ENCODE peak calls at places on chromosomes 16 and 17, in five cellular contexts. K is heart right ventricle; I is neural progenitor cell; Y is CD8-positive, alpha-beta T cell; H is ascending aorta. Z is an unnamed sample.

GRCh38 chr16:57862698-57863433 is 60.6 kb upstream of the KIFC3 start:
- DNase-seq in K (no peak), H (no peak), Y (no peak), I (peak; percentile 17), Z (no peak)

GRCh38 chr17:27423651-27424050 is 32.6 kb upstream of the KSR1 start:
- DNase-seq in Y (no peak), K (no peak), I (no peak), H (no peak), Z (no peak)

GRCh38 chr16:89505204-89506112 is 2.7 kb upstream of the SPG7 start:
- DNase-seq in K (peak; percentile 82), I (no peak), Y (peak; percentile 93), H (peak; percentile 71), Z (peak; percentile 92)

GRCh38 chr16:12260647-12261262 is 284.2 kb downstream of the SNX29 start:
- DNase-seq in Y (no peak), I (peak; percentile 71), H (no peak), K (no peak), Z (no peak)

GRCh38 chr16:56311208-56312027 is 113.9 kb downstream of the AMFR start:
- DNase-seq in Y (no peak), K (no peak), H (no peak), I (no peak), Z (no peak)

GRCh38 chr17:38762231-38762630 is 9.7 kb downstream of the PSMB3 start:
- DNase-seq in Y (no peak), K (no peak), I (no peak), H (no peak), Z (no peak)

GRCh38 chr16:1105888-1106620 is 10.0 kb upstream of the C1QTNF8 start:
- DNase-seq in Y (peak; percentile 35), H (no peak), K (peak; percentile 71), I (peak; percentile 91), Z (peak; percentile 73)

GRCh38 chr17:40552806-40553693 is 12.2 kb downstream of the CCR7 start:
- DNase-seq in K (no peak), Y (no peak), I (no peak), H (no peak), Z (no peak)

GRCh38 chr17:79517812-79518211 is 93.0 kb downstream of the RBFOX3 start:
- DNase-seq in H (no peak), I (no peak), K (no peak), Y (no peak), Z (no peak)

GRCh38 chr17:29344201-29344856 is 45.8 kb upstream of the TAOK1 start:
- DNase-seq in K (no peak), Y (no peak), H (no peak), I (no peak), Z (no peak)

DNA sequence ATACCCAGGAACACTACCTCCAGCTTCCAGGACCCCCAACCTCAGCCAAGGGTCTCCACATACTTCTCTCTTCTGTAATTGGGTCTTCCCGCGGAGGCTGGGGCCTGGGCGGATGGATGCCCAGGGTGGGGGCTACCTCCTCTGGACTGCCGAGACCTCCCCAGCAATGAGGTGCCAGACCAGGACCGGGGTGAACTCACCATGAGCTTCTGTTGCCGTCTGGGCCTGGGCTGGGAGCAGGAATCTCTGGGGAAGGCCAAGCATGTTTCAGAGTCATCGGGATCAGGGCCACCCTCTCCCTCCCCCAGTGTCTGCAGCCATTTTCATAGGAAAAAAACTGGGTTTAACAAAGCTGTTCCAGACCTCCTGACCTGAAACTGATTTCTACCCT is 10.3 kb upstream of the BAHCC1 start:
- DNase-seq in I (no peak), Y (no peak), H (no peak), K (no peak), Z (no peak)
- TF ChIP-seq CTCF in I (no peak), Y (no peak), H (no peak), K (no peak), Z (no peak)

GRCh38 chr17:30823425-30823824 is 1.1 kb downstream of the CRLF3 start:
- DNase-seq in H (no peak), I (no peak), Y (no peak), K (no peak), Z (no peak)
- H3K27ac ChIP-seq in H (no peak overlapping the region), I (peak overlapping the region; percentile 89), Y (peak overlapping the region; percentile 87), K (no peak overlapping the region), Z (no peak overlapping the region)

DNA sequence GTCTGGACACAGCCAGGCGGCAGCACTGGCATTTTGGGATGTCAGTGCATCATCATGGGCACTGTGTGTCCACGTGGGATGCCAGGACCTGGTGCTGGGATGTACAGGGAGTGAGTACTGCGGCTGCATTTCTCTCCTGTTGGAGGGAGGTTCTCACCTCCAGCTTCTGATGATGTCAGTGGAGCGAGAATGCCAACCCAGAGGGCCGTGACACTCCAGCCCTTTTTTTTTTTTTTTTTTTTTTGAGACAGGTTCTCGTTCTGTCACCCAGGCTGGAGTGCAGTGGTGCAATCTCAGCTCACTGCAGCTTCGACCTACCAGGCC is 26.1 kb upstream of the FOXK2 start:
- DNase-seq in I (no peak), K (no peak), H (no peak), Y (no peak), Z (no peak)
- H3K4me1 ChIP-seq in I (no peaks in the 10 kb centered on the region), K (peaks cover 12% of the 10 kb centered on the region), H (peaks cover 34% of the 10 kb centered on the region), Y (peaks cover 19% of the 10 kb centered on the region), Z (peaks cover 10% of the 10 kb centered on the region)

GRCh38 chr16:70467113-70467512 is 12.7 kb downstream of the FCSK start:
- DNase-seq in Y (no peak), H (no peak), I (no peak), K (no peak), Z (no peak)
- TF ChIP-seq CTCF in Y (no peak), H (no peak), I (no peak), K (no peak), Z (no peak)

GRCh38 chr17:78026381-78026780 is 67.9 kb downstream of the TNRC6C start:
- DNase-seq in Y (no peak), K (no peak), H (no peak), I (no peak), Z (no peak)

GRCh38 chr17:78020717-78021108 is 62.2 kb downstream of the TNRC6C start:
- DNase-seq in I (no peak), Y (no peak), K (no peak), H (no peak), Z (no peak)

GRCh38 chr17:78019976-78020716 is 61.6 kb downstream of the TNRC6C start:
- DNase-seq in H (no peak), I (no peak), K (no peak), Y (no peak), Z (no peak)

GRCh38 chr17:78022425-78022824 is 63.9 kb downstream of the TNRC6C start:
- DNase-seq in H (no peak), K (no peak), Y (no peak), I (no peak), Z (no peak)

DNA sequence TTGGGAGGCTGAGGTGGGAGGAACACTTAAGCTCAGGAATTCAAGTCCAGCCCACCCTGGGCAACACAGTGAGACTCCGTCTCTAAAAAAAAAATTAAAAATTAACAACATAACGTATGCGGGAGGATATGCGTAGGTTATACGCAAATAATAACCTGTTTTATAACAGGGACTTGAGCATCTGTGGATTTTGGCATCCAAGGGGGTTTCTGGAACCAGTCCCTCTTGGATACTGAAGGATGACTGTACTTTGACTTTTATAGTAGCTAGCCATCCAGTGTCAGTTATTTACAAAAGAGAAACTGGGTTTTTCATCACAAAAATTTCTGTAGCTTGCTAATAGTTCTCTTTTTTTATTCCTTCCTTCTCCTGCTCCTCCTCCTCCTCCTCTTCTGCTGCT is 64.5 kb downstream of the TNRC6C start:
- DNase-seq in K (no peak), Y (no peak), I (no peak), H (no peak), Z (no peak)
- H3K27ac ChIP-seq in K (no peak overlapping the region), Y (no peak overlapping the region), I (no peak overlapping the region), H (no peak overlapping the region), Z (no peak overlapping the region)

DNA sequence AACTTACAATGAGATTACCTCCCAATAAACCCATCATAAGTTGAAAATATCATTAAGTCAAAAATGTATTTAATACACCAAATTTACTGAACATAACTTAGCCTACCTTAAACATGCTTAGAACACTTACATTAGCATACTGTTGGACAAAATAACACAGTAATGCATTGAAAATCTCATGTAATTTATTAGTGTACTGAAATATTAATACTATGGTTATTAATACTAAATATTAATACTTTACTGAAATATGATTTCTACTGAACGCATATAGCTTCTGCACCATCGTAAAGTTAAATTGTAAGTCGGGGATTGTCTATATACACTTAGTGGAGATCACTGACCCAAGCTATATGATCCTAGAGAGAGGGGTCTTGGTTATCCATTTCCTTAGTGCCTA is 4.3 kb downstream of the USP32 start:
- DNase-seq in K (no peak), H (no peak), Y (no peak), I (no peak), Z (no peak)
- H3K4me1 ChIP-seq in K (no peaks in the 10 kb centered on the region), H (peaks cover 13% of the 10 kb centered on the region), Y (peaks cover 18% of the 10 kb centered on the region), I (peaks cover 50% of the 10 kb centered on the region), Z (peaks cover 62% of the 10 kb centered on the region)

GRCh38 chr16:19521471-19522368 is at the start of gene GDE1:
- DNase-seq in I (peak; percentile 98), H (peak; percentile 82), Y (peak; percentile 91), K (peak; percentile 95), Z (peak; percentile 96)
- TF ChIP-seq CTCF in I (peak; percentile 50), H (peak; percentile 17), Y (peak; percentile 22), K (peak; percentile 41), Z (peak; percentile 40)

GRCh38 chr17:31314788-31315105 is 893 bp upstream of the EVI2B start:
- DNase-seq in I (no peak), K (no peak), Y (no peak), H (no peak), Z (no peak)
- H3K27ac ChIP-seq in I (no peak overlapping the region), K (no peak overlapping the region), Y (peak overlapping the region; percentile 50), H (peak overlapping the region; percentile 45), Z (no peak overlapping the region)

GRCh38 chr17:66983414-66984021 is 19.0 kb downstream of the CACNG4 start:
- DNase-seq in H (no peak), Y (no peak), I (no peak), K (no peak), Z (no peak)
- H3K4me1 ChIP-seq in H (no peaks in the 10 kb centered on the region), Y (no peaks in the 10 kb centered on the region), I (no peaks in the 10 kb centered on the region), K (peaks cover 3% of the 10 kb centered on the region), Z (peaks cover 7% of the 10 kb centered on the region)